ENCODE peak calls at places on chromosome 6, in five cellular contexts. L is fibroblast of lung, X is cardiac muscle cell, J is aorta, R is testis. H is an unnamed sample.

GRCh38 chr6:21587182-21587924 is 6.2 kb upstream of the SOX4 start:
- DNase-seq in L (peak; percentile 71), X (peak; percentile 83), J (peak; percentile 77), R (peak; percentile 67), H (peak; percentile 73)

GRCh38 chr6:144543006-144543871 is 258.1 kb downstream of the UTRN start:
- DNase-seq in L (peak; percentile 65), X (peak; percentile 18), J (no peak), R (no peak), H (peak; percentile 23)

GRCh38 chr6:53741417-53741816 is 53.4 kb upstream of the LRRC1 start:
- DNase-seq in L (no peak), X (peak; percentile 44), J (no peak), R (peak; percentile 41), H (no peak)

GRCh38 chr6:11224252-11224965 is 8.1 kb downstream of the NEDD9 start:
- DNase-seq in L (peak; percentile 83), X (peak; percentile 51), J (no peak), R (no peak), H (no peak)

GRCh38 chr6:96939019-96939805 is 14.7 kb downstream of the KLHL32 start:
- DNase-seq in L (peak; percentile 67), X (peak; percentile 54), J (no peak), R (peak; percentile 50), H (no peak)

GRCh38 chr6:84767591-84768201 is 3.3 kb upstream of the TBX18 start:
- DNase-seq in L (no peak), X (no peak), J (no peak), R (no peak), H (no peak)

GRCh38 chr6:152240983-152241766 is 396.0 kb downstream of the SYNE1 start:
- DNase-seq in L (no peak), X (peak; percentile 42), J (no peak), R (no peak), H (no peak)

GRCh38 chr6:154408906-154409500 is 52.4 kb upstream of the IPCEF1 start:
- DNase-seq in L (peak; percentile 45), X (peak; percentile 43), J (no peak), R (no peak), H (peak; percentile 12)

GRCh38 chr6:138582573-138582972 is 83.3 kb upstream of the NHSL1 start:
- DNase-seq in L (no peak), X (no peak), J (no peak), R (no peak), H (no peak)

GRCh38 chr6:34157851-34158250 is 12.0 kb upstream of the GRM4 start:
- DNase-seq in L (no peak), X (no peak), J (peak; percentile 66), R (no peak), H (no peak)

GRCh38 chr6:130575971-130576370 is 210.2 kb downstream of the TMEM200A start:
- DNase-seq in L (no peak), X (no peak), J (no peak), R (no peak), H (peak; percentile 64)

GRCh38 chr6:65072500-65072899 is 634.5 kb downstream of the EYS start:
- DNase-seq in L (no peak), X (no peak), J (no peak), R (no peak), H (no peak)

GRCh38 chr6:91045152-91045551 is 458.3 kb upstream of the MAP3K7 start:
- DNase-seq in L (peak; percentile 16), X (peak; percentile 79), J (no peak), R (peak; percentile 28), H (peak; percentile 70)

GRCh38 chr6:138088307-138088744 is 18.9 kb downstream of the PERP start:
- DNase-seq in L (peak; percentile 90), X (peak; percentile 34), J (no peak), R (no peak), H (no peak)

GRCh38 chr6:7418238-7418905 is 28.8 kb downstream of the RIOK1 start:
- DNase-seq in L (no peak), X (no peak), J (no peak), R (no peak), H (no peak)

GRCh38 chr6:136508701-136509387 is 41.4 kb downstream of the MAP7 start:
- DNase-seq in L (peak; percentile 36), X (no peak), J (no peak), R (no peak), H (no peak)

GRCh38 chr6:5506575-5506974 is 245.3 kb downstream of the FARS2 start:
- DNase-seq in L (no peak), X (no peak), J (no peak), R (no peak), H (no peak)

GRCh38 chr6:3356056-3356823 is 97.5 kb downstream of the PSMG4 start:
- DNase-seq in L (peak; percentile 66), X (peak; percentile 73), J (peak; percentile 81), R (peak; percentile 83), H (peak; percentile 77)

GRCh38 chr6:146950351-146950835 is 253.8 kb upstream of the STXBP5 start:
- DNase-seq in L (no peak), X (peak; percentile 43), J (no peak), R (no peak), H (no peak)

GRCh38 chr6:113825776-113826175 is 31.4 kb upstream of the MARCKS start:
- DNase-seq in L (peak; percentile 93), X (peak; percentile 88), J (peak; percentile 89), R (peak; percentile 89), H (peak; percentile 97)

GRCh38 chr6:31736768-31737314 is 511 bp upstream of the CLIC1 start:
- DNase-seq in L (no peak), X (no peak), J (no peak), R (no peak), H (peak; percentile 32)

DNA sequence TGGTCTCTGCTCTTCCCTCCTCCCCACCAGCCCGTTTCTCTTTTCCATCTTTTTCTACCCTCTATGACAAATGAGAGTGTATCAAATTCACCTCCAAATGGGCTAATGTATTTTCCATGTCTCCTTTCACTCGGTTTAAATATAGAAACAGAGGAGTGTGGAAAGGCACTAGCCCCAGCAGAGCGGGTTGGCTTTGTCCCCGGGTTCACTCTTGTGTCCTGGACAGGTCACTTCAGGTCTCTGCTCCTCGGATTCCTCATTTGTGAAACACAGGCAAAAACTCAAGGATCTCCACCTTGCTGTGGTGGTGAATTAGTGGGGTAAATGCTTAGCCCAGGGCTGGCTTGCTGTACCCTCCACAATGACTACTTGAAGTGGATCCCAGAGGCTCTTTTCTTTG is 293.1 kb downstream of the THBS2 start:
- DNase-seq in L (no peak), X (no peak), J (no peak), R (no peak), H (no peak)
- H3K4me1 ChIP-seq in L (no peaks in the 10 kb centered on the region), X (no peaks in the 10 kb centered on the region), J (no peaks in the 10 kb centered on the region), R (no peaks in the 10 kb centered on the region), H (peaks cover 30% of the 10 kb centered on the region)

GRCh38 chr6:2021713-2022125 is 223.7 kb downstream of the GMDS start:
- DNase-seq in L (peak; percentile 77), X (peak; percentile 79), J (peak; percentile 84), R (peak; percentile 63), H (peak; percentile 68)

GRCh38 chr6:2026133-2026532 is 219.3 kb downstream of the GMDS start:
- DNase-seq in L (peak; percentile 64), X (no peak), J (no peak), R (no peak), H (no peak)

GRCh38 chr6:2016040-2016439 is 229.4 kb downstream of the GMDS start:
- DNase-seq in L (no peak), X (no peak), J (no peak), R (no peak), H (no peak)

GRCh38 chr6:2019051-2019450 is 226.4 kb downstream of the GMDS start:
- DNase-seq in L (no peak), X (no peak), J (no peak), R (no peak), H (no peak)

GRCh38 chr6:2020909-2021308 is 224.5 kb downstream of the GMDS start:
- DNase-seq in L (peak; percentile 69), X (peak; percentile 47), J (no peak), R (no peak), H (peak; percentile 7)
- H3K4me3 ChIP-seq in L (no peak overlapping the region), X (no peak overlapping the region), J (no peak overlapping the region), R (no peak overlapping the region), H (no peak overlapping the region)

GRCh38 chr6:15430181-15430580 is 184.3 kb downstream of the JARID2 start:
- DNase-seq in L (no peak), X (peak; percentile 57), J (no peak), R (no peak), H (no peak)
- H3K4me1 ChIP-seq in L (peaks cover 6% of the 10 kb centered on the region), X (peaks cover 75% of the 10 kb centered on the region), J (no peaks in the 10 kb centered on the region), R (peaks cover 35% of the 10 kb centered on the region), H (peaks cover 44% of the 10 kb centered on the region)

GRCh38 chr6:88164061-88164460 is 2.1 kb downstream of the CNR1 start:
- DNase-seq in L (no peak), X (no peak), J (no peak), R (no peak), H (peak; percentile 36)
- H3K4me3 ChIP-seq in L (no peak overlapping the region), X (no peak overlapping the region), J (no peak overlapping the region), R (no peak overlapping the region), H (peak overlapping the region; percentile 62)

GRCh38 chr6:52149949-52150348 is 36.2 kb upstream of the IL17A start:
- DNase-seq in L (no peak), X (no peak), J (no peak), R (no peak), H (no peak)
- H3K4me1 ChIP-seq in L (no peaks in the 10 kb centered on the region), X (no peaks in the 10 kb centered on the region), J (no peaks in the 10 kb centered on the region), R (no peaks in the 10 kb centered on the region), H (peaks cover 16% of the 10 kb centered on the region)

GRCh38 chr6:37566209-37566859 is 66.6 kb upstream of the CCDC167 start:
- DNase-seq in L (peak; percentile 35), X (peak; percentile 49), J (peak; percentile 88), R (peak; percentile 70), H (peak; percentile 51)
- H3K4me3 ChIP-seq in L (peak overlapping the region; percentile 58), X (peak overlapping the region; percentile 28), J (peak overlapping the region; percentile 19), R (peak overlapping the region; percentile 10), H (peak overlapping the region; percentile 33)